ENCODE peak calls at places on chromosomes 16 and 17, in five cellular contexts. One of them, this sample, is unnamed.

GRCh38 chr16:55645986-55646385 is 9.8 kb upstream of the SLC6A2 start:
- DNase-seq in pulmonary artery endothelial cell: no peak
- DNase-seq in stimulated activated CD4-positive, alpha-beta T cell treated with anti-CD3 and anti-CD28 coated beads, Interleukin-2, amount 100 ng/mL, for 24 hours: no peak
- DNase-seq in PC-3: no peak
- DNase-seq in HCT116: no peak
- DNase-seq in this sample: no peak

GRCh38 chr17:61201211-61201610 is 198.4 kb upstream of the TBX2 start:
- DNase-seq in pulmonary artery endothelial cell: no peak
- DNase-seq in stimulated activated CD4-positive, alpha-beta T cell treated with anti-CD3 and anti-CD28 coated beads, Interleukin-2, amount 100 ng/mL, for 24 hours: no peak
- DNase-seq in PC-3: peak
- DNase-seq in HCT116: no peak
- DNase-seq in this sample: no peak

GRCh38 chr16:84109598-84110325 is 7.0 kb downstream of the MBTPS1 start:
- DNase-seq in pulmonary artery endothelial cell: no peak
- DNase-seq in HCT116: no peak
- DNase-seq in stimulated activated CD4-positive, alpha-beta T cell treated with anti-CD3 and anti-CD28 coated beads, Interleukin-2, amount 100 ng/mL, for 24 hours: no peak
- DNase-seq in PC-3: no peak
- DNase-seq in this sample: no peak

GRCh38 chr16:75733305-75734141 is 7.2 kb upstream of the CPHXL start:
- DNase-seq in PC-3: peak
- DNase-seq in stimulated activated CD4-positive, alpha-beta T cell treated with anti-CD3 and anti-CD28 coated beads, Interleukin-2, amount 100 ng/mL, for 24 hours: no peak
- DNase-seq in pulmonary artery endothelial cell: no peak
- DNase-seq in HCT116: no peak
- DNase-seq in this sample: no peak

GRCh38 chr17:75477493-75477862 is 21.0 kb downstream of the TMEM94 start:
- DNase-seq in HCT116: no peak
- DNase-seq in PC-3: no peak
- DNase-seq in pulmonary artery endothelial cell: no peak
- DNase-seq in stimulated activated CD4-positive, alpha-beta T cell treated with anti-CD3 and anti-CD28 coated beads, Interleukin-2, amount 100 ng/mL, for 24 hours: no peak
- DNase-seq in this sample: no peak

GRCh38 chr16:35207059-35207999 is 1747.9 kb downstream of the TP53TG3F start:
- DNase-seq in HCT116: no peak
- DNase-seq in pulmonary artery endothelial cell: no peak
- DNase-seq in PC-3: no peak
- DNase-seq in stimulated activated CD4-positive, alpha-beta T cell treated with anti-CD3 and anti-CD28 coated beads, Interleukin-2, amount 100 ng/mL, for 24 hours: no peak
- DNase-seq in this sample: no peak

GRCh38 chr16:918068-918467 is 52.7 kb downstream of the LMF1 start:
- DNase-seq in stimulated activated CD4-positive, alpha-beta T cell treated with anti-CD3 and anti-CD28 coated beads, Interleukin-2, amount 100 ng/mL, for 24 hours: no peak
- DNase-seq in HCT116: no peak
- DNase-seq in pulmonary artery endothelial cell: no peak
- DNase-seq in PC-3: no peak
- DNase-seq in this sample: no peak

GRCh38 chr16:85457366-85457765 is 155.8 kb upstream of the GSE1 start:
- DNase-seq in HCT116: no peak
- DNase-seq in PC-3: peak
- DNase-seq in stimulated activated CD4-positive, alpha-beta T cell treated with anti-CD3 and anti-CD28 coated beads, Interleukin-2, amount 100 ng/mL, for 24 hours: no peak
- DNase-seq in pulmonary artery endothelial cell: no peak
- DNase-seq in this sample: no peak

GRCh38 chr17:57666946-57667345 is 78.2 kb downstream of the CCDC182 start:
- DNase-seq in stimulated activated CD4-positive, alpha-beta T cell treated with anti-CD3 and anti-CD28 coated beads, Interleukin-2, amount 100 ng/mL, for 24 hours: no peak
- DNase-seq in pulmonary artery endothelial cell: no peak
- DNase-seq in PC-3: no peak
- DNase-seq in HCT116: no peak
- DNase-seq in this sample: no peak

GRCh38 chr17:34499576-34499975 is 79.8 kb upstream of the TMEM132E start:
- DNase-seq in PC-3: peak
- DNase-seq in stimulated activated CD4-positive, alpha-beta T cell treated with anti-CD3 and anti-CD28 coated beads, Interleukin-2, amount 100 ng/mL, for 24 hours: no peak
- DNase-seq in pulmonary artery endothelial cell: peak
- DNase-seq in HCT116: no peak
- DNase-seq in this sample: no peak